ENCODE peak calls at places on chromosomes 11 and 22, in four cellular contexts. O is CD8-positive, alpha-beta T cell; G is spleen; P is right cardiac atrium. B is an unnamed sample.

GRCh38 chr22:38649841-38650522 is 6.2 kb downstream of the FAM227A start:
- DNase-seq in O (no peak), G (no peak), P (no peak), B (no peak)

GRCh38 chr11:61954106-61955030 is 4.2 kb downstream of the BEST1 start:
- DNase-seq in O (no peak), G (no peak), P (no peak), B (no peak)

GRCh38 chr11:61148016-61148640 is 13.1 kb downstream of the VPS37C start:
- DNase-seq in O (no peak), G (peak), P (no peak), B (no peak)

GRCh38 chr11:121318848-121319834 is 26.6 kb downstream of the SC5D start:
- DNase-seq in O (peak), G (no peak), P (no peak), B (peak)

GRCh38 chr11:122670131-122670530 is 14.6 kb downstream of the UBASH3B start:
- DNase-seq in O (no peak), G (no peak), P (no peak), B (no peak)

GRCh38 chr11:64090811-64091516 is 55.2 kb downstream of the FLRT1 start:
- DNase-seq in O (no peak), G (no peak), P (no peak), B (no peak)

GRCh38 chr11:108985611-108986279 is 320.9 kb downstream of the DDX10 start:
- DNase-seq in O (no peak), G (no peak), P (no peak), B (no peak)

GRCh38 chr11:11998091-11998781 is 10.2 kb downstream of the DKK3 start:
- DNase-seq in O (no peak), G (no peak), P (no peak), B (peak)

GRCh38 chr11:117668291-117668690 is 128.7 kb downstream of the DSCAML1 start:
- DNase-seq in O (no peak), G (no peak), P (no peak), B (no peak)

GRCh38 chr22:30250039-30250565 is 3.5 kb upstream of the LIF start:
- DNase-seq in O (no peak), G (no peak), P (no peak), B (no peak)

GRCh38 chr11:460331-461199 is 10.5 kb downstream of the PTDSS2 start:
- DNase-seq in O (no peak), G (peak), P (peak), B (no peak)

GRCh38 chr22:32794449-32795213 is 6.9 kb upstream of the TIMP3 start:
- DNase-seq in O (no peak), G (no peak), P (no peak), B (no peak)

GRCh38 chr22:21762712-21763581 is 27.4 kb upstream of the YPEL1 start:
- DNase-seq in O (peak), G (no peak), P (no peak), B (peak)

GRCh38 chr11:84969103-84969502 is 658.0 kb downstream of the DLG2 start:
- DNase-seq in O (no peak), G (no peak), P (peak), B (no peak)

GRCh38 chr22:29313126-29314071 is 2.1 kb downstream of the RASL10A start:
- DNase-seq in O (no peak), G (peak), P (peak), B (no peak)

GRCh38 chr11:13446444-13446843 is 16.6 kb downstream of the BTBD10 start:
- DNase-seq in O (no peak), G (no peak), P (no peak), B (no peak)

GRCh38 chr11:18798941-18799469 is 7.4 kb upstream of the PTPN5 start:
- DNase-seq in O (no peak), G (no peak), P (no peak), B (no peak)

GRCh38 chr11:1880746-1881441 is 10.8 kb downstream of the PRR33 start:
- DNase-seq in O (no peak), G (peak), P (no peak), B (no peak)

GRCh38 chr22:26956346-26956745 is 299.0 kb downstream of the MIAT start:
- DNase-seq in O (no peak), G (no peak), P (no peak), B (no peak)

GRCh38 chr11:46049325-46049860 is 71.9 kb downstream of the PHF21A start:
- DNase-seq in O (no peak), G (no peak), P (no peak), B (no peak)

GRCh38 chr11:75351541-75352416 is at the start of gene ARRB1:
- DNase-seq in O (peak), G (peak), P (peak), B (peak)

GRCh38 chr11:93249437-93250210 is 51.8 kb upstream of the SLC36A4 start:
- DNase-seq in O (no peak), G (no peak), P (no peak), B (peak)

GRCh38 chr11:38153985-38154384 is 1555.9 kb upstream of the RAG2 start:
- DNase-seq in O (no peak), G (no peak), P (no peak), B (no peak)

GRCh38 chr11:120710354-120711187 is 199.0 kb downstream of the GRIK4 start:
- DNase-seq in O (no peak), G (peak), P (no peak), B (peak)

GRCh38 chr11:9780929-9781328 is 117.1 kb downstream of the SWAP70 start:
- DNase-seq in O (no peak), G (no peak), P (no peak), B (no peak)

GRCh38 chr11:2760196-2760871 is 60.5 kb upstream of the KCNQ1OT1 start:
- DNase-seq in O (no peak), G (peak), P (no peak), B (no peak)

GRCh38 chr11:1888811-1889526 is 2.7 kb downstream of the PRR33 start:
- DNase-seq in O (peak), G (peak), P (peak), B (no peak)

GRCh38 chr11:113736323-113736722 is 30.2 kb upstream of the TMPRSS5 start:
- DNase-seq in O (no peak), G (no peak), P (no peak), B (no peak)

GRCh38 chr11:78110351-78110750 is 29.1 kb downstream of the ALG8 start:
- DNase-seq in O (no peak), G (no peak), P (no peak), B (no peak)

GRCh38 chr22:47587361-47587760 is 824.9 kb downstream of the TBC1D22A start:
- DNase-seq in O (no peak), G (no peak), P (no peak), B (no peak)

GRCh38 chr11:12130180-12130980 is 20.0 kb downstream of the MICAL2 start:
- DNase-seq in O (no peak), G (peak), P (no peak), B (no peak)

GRCh38 chr11:62494246-62494645 is 52.4 kb downstream of the AHNAK start:
- DNase-seq in O (no peak), G (no peak), P (no peak), B (no peak)

GRCh38 chr11:109697140-109697843 is 275.3 kb downstream of the C11orf87 start:
- DNase-seq in O (no peak), G (peak), P (no peak), B (peak)

GRCh38 chr11:131546218-131546895 is 175.9 kb downstream of the NTM start:
- DNase-seq in O (no peak), G (no peak), P (no peak), B (no peak)
- H3K4me3 ChIP-seq in O (no peak), G (no peak), P (peak), B (no peak)

DNA sequence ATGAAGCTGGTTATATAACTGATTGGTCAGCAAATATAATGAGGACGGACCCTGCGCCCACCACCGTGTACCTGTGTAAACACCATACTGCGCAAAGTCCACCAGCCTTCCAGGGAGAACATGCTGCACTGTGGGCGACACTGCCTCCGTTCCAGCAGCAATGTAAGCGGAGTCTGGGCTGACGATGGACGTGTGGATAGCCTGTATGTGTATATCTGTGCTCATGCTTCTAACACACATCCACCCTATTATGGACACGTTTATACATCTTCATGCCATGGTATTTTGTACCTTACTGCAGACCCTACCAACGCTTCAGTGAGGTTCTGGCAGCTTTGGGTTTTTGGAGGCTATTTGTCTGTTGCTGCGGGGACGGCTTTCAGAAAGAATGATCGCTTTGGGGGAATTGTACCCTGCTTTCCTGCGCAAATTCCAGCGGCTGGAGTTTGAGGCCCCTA is 1.4 kb upstream of the USP18 start:
- DNase-seq in O (no peak), G (no peak), P (no peak), B (no peak)
- H3K4me3 ChIP-seq in O (no peak), G (no peak), P (no peak), B (no peak)

DNA sequence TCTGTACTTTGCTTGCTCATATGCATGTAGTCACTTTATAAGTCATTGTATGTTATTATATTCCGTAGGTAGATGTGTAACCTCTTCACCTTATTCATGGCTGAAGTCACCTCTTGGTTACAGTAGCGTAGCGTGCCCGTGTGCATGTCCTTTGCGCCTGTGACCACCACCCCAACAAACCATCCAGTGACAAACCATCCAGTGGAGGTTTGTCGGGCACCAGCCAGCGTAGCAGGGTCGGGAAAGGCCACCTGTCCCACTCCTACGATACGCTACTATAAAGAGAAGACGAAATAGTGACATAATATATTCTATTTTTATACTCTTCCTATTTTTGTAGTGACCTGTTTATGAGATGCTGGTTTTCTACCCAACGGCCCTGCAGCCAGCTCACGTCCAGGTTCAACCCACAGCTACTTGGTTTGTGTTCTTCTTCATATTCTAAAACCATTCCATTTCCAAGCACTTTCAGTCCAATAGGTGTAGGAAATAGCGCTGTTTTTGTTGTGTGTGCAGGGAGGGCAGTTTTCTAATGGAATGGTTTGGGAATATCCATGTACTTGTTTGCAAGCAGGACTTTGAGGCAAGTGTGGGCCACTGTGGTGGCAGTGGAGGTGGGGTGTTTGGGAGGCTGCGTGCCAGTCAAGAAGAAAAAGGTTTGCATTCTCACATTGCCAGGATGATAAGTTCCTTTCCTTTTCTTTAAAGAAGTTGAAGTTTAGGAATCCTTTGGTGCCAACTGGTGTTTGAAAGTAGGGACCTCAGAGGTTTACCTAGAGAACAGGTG is 11.1 kb downstream of the CCND1 start:
- DNase-seq in O (no peak), G (peak), P (peak), B (no peak)
- H3K4me3 ChIP-seq in O (no peak), G (no peak), P (no peak), B (no peak)

GRCh38 chr11:79456501-79456900 is 15.7 kb upstream of the TENM4 start:
- DNase-seq in O (no peak), G (no peak), P (no peak), B (no peak)

GRCh38 chr11:79453617-79454016 is 12.8 kb upstream of the TENM4 start:
- DNase-seq in O (no peak), G (no peak), P (no peak), B (no peak)

GRCh38 chr11:79461144-79461543 is 20.3 kb upstream of the TENM4 start:
- DNase-seq in O (no peak), G (no peak), P (no peak), B (peak)

DNA sequence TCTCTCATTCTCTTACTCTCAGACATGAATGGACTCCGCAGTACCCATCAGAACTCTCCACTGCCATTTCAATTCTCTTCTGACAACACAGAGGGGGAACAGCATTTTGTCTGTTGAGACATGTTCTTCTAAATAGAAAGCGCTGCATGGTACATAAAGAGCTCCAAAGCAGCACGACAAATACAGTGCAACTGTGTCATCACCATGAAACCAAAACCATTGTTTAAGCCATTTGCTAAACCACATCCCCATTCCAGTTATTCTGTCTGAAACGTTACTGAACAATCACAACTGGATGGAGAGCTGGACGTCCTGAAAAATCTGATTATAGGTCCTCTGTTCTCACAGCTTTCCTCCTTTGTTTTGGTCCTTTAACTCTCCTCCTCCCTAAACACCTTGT is 17.9 kb upstream of the TENM4 start:
- DNase-seq in O (no peak), G (no peak), P (no peak), B (no peak)
- H3K4me3 ChIP-seq in O (no peak), G (no peak), P (no peak), B (no peak)

GRCh38 chr22:42905217-42905616 is 48.1 kb upstream of the ARFGAP3 start:
- DNase-seq in O (no peak), G (no peak), P (peak), B (no peak)

GRCh38 chr22:42902875-42903510 is 45.9 kb upstream of the ARFGAP3 start:
- DNase-seq in O (no peak), G (no peak), P (no peak), B (no peak)

GRCh38 chr22:42901790-42902508 is 44.9 kb upstream of the ARFGAP3 start:
- DNase-seq in O (no peak), G (no peak), P (peak), B (peak)

GRCh38 chr22:42905702-42906183 is 48.7 kb upstream of the ARFGAP3 start:
- DNase-seq in O (no peak), G (no peak), P (peak), B (no peak)

GRCh38 chr22:42904049-42904448 is 47.0 kb upstream of the ARFGAP3 start:
- DNase-seq in O (no peak), G (no peak), P (no peak), B (no peak)
- H3K4me3 ChIP-seq in O (no peak), G (no peak), P (no peak), B (no peak)

GRCh38 chr11:134742228-134742612 is 330.2 kb upstream of the B3GAT1 start:
- DNase-seq in O (peak), G (peak), P (no peak), B (no peak)

GRCh38 chr11:134741453-134742227 is 329.6 kb upstream of the B3GAT1 start:
- DNase-seq in O (no peak), G (peak), P (no peak), B (no peak)

GRCh38 chr11:134739136-134739535 is 327.1 kb upstream of the B3GAT1 start:
- DNase-seq in O (no peak), G (peak), P (no peak), B (no peak)

GRCh38 chr11:134738581-134738980 is 326.5 kb upstream of the B3GAT1 start:
- DNase-seq in O (no peak), G (peak), P (no peak), B (no peak)

DNA sequence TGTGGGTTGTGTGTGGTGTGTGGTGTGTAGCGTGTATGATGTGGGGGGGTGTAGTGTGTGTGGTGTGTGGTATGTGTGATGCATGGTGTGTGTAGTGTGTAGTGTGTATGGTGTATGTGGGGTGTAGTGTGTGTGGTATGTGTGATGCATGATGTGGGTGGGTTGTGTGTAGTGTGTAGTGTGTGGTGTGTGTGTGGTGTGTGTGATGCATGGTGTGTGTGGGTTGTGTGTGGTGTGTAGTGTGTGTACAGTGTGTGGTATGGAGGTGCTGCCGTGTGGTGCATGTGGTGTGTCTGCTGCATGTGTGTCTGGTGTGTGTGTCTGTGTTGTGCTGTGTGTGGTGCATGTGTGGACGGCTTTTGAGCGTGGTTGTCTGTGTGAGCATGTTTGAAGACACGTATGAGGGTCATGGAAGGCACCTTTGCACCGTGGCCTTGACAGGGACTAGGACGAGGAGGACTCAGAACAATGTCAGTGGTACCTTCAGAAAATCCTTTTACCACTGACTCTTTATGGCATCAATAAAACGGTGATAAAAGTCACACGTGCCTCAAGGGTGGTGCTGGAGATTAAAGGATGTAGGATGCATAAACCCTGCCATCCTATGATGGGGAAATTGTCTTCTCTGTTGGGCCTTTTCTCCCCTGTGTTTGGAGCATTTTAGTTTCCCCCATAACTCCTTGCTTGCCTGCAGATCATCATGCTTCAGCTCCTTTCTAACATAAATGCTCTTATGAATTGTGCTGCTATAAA is 328.7 kb upstream of the B3GAT1 start:
- DNase-seq in O (no peak), G (peak), P (no peak), B (no peak)
- H3K4me3 ChIP-seq in O (no peak), G (no peak), P (no peak), B (no peak)

GRCh38 chr11:32426819-32427615 is 8.3 kb downstream of the WT1 start:
- DNase-seq in O (no peak), G (peak), P (peak), B (no peak)
- H3K4me3 ChIP-seq in O (no peak), G (no peak), P (peak), B (no peak)

GRCh38 chr22:23604939-23605712 is 25.0 kb upstream of the IGLL1 start:
- DNase-seq in O (no peak), G (no peak), P (no peak), B (no peak)

GRCh38 chr22:23613193-23613973 is 18.7 kb downstream of the DRICH1 start:
- DNase-seq in O (no peak), G (no peak), P (no peak), B (no peak)

GRCh38 chr22:23609983-23610781 is 21.9 kb downstream of the DRICH1 start:
- DNase-seq in O (no peak), G (no peak), P (no peak), B (no peak)

GRCh38 chr22:23606204-23607131 is 25.7 kb downstream of the DRICH1 start:
- DNase-seq in O (no peak), G (peak), P (no peak), B (no peak)

DNA sequence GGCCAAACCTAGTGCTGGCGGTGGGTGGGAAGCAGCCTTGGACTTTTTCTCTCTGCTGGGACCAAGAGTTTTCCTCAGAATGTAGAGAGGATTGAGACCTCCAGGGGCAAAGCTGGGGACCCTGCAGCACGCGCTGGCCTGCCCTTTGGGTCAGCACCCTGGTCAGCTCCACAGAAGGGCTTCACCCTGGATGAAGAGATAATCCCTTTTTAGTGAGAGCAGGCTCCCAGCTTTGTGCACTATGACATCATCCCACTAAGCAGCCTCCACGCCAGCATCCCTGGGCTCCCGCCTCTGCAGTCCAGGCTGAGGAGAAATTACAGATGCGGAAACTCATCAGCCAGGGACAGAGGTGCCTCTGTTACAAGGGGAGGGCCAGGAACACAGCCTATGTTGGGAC is 23.5 kb downstream of the DRICH1 start:
- DNase-seq in O (no peak), G (no peak), P (no peak), B (no peak)
- H3K4me3 ChIP-seq in O (no peak), G (no peak), P (no peak), B (no peak)

B was measured in GM12865.